ENCODE peak calls at places on chromosomes 6 and 20, in six cellular contexts. C is cardiac muscle cell, M is uterus, E is SW 1271, A is PC-9, D is PC-3. H is an unnamed sample.

GRCh38 chr6:3088446-3088845 is 20.2 kb downstream of the RIPK1 start:
- DNase-seq in M (peak), E (no peak), A (no peak), C (peak), D (no peak), H (no peak)

GRCh38 chr20:63979549-63980316 is at the start of gene SAMD10:
- DNase-seq in C (peak), A (peak), M (peak), D (peak), E (no peak), H (peak)

GRCh38 chr6:37804676-37805075 is 14.9 kb upstream of the ZFAND3 start:
- DNase-seq in D (no peak), C (no peak), M (no peak), A (no peak), E (no peak), H (no peak)

GRCh38 chr20:24906806-24907205 is 42.3 kb upstream of the CST7 start:
- DNase-seq in D (no peak), E (no peak), A (no peak), M (no peak), C (peak), H (no peak)

GRCh38 chr20:50455656-50456451 is 54.3 kb upstream of the PTPN1 start:
- DNase-seq in E (no peak), A (no peak), D (no peak), M (no peak), C (peak), H (no peak)

GRCh38 chr6:109302176-109302575 is 80.1 kb downstream of the CD164 start:
- DNase-seq in E (no peak), M (no peak), C (no peak), A (no peak), D (no peak), H (no peak)

GRCh38 chr20:10611357-10611756 is 62.4 kb downstream of the JAG1 start:
- DNase-seq in C (peak), E (no peak), D (peak), M (peak), A (no peak), H (peak)

GRCh38 chr6:15293674-15294073 is 47.8 kb downstream of the JARID2 start:
- DNase-seq in E (no peak), C (no peak), A (no peak), D (no peak), M (no peak), H (no peak)

GRCh38 chr20:4490595-4491280 is 231.0 kb upstream of the PRND start:
- DNase-seq in M (no peak), C (peak), D (peak), E (no peak), A (no peak), H (no peak)

GRCh38 chr20:37395921-37396519 is 50.1 kb downstream of the SRC start:
- DNase-seq in E (no peak), C (no peak), M (no peak), A (no peak), D (no peak), H (no peak)

GRCh38 chr6:44222987-44223470 is 366 bp upstream of the SLC29A1 start:
- DNase-seq in M (no peak), A (no peak), C (no peak), E (no peak), D (peak), H (no peak)

GRCh38 chr6:1773697-1774096 is 164.0 kb downstream of the FOXC1 start:
- DNase-seq in E (no peak), A (no peak), D (no peak), C (no peak), M (no peak), H (no peak)

GRCh38 chr20:57469418-57470211 is 55.3 kb downstream of the CTCFL start:
- DNase-seq in C (no peak), M (no peak), A (no peak), D (no peak), E (no peak), H (no peak)

GRCh38 chr6:165915022-165915770 is 252.2 kb upstream of the PDE10A start:
- DNase-seq in M (no peak), D (no peak), A (no peak), C (no peak), E (no peak), H (no peak)

GRCh38 chr20:51244496-51244895 is 221.6 kb upstream of the KCNG1 start:
- DNase-seq in A (no peak), D (no peak), E (no peak), M (no peak), C (no peak), H (no peak)

GRCh38 chr6:36523936-36524499 is 23.3 kb downstream of the STK38 start:
- DNase-seq in M (no peak), D (no peak), A (no peak), E (no peak), C (no peak), H (no peak)

GRCh38 chr20:48489656-48490055 is 338.1 kb downstream of the PREX1 start:
- DNase-seq in M (no peak), C (no peak), D (no peak), E (no peak), A (no peak), H (no peak)

GRCh38 chr20:47464380-47465101 is 37.1 kb upstream of the NCOA3 start:
- DNase-seq in C (peak), M (no peak), E (peak), D (peak), A (peak), H (peak)

GRCh38 chr6:158938811-158939254 is 61.2 kb downstream of the RSPH3 start:
- DNase-seq in A (no peak), C (peak), D (no peak), M (no peak), E (no peak), H (no peak)

GRCh38 chr6:5012531-5012930 is 8.7 kb upstream of the RPP40 start:
- DNase-seq in M (no peak), E (no peak), A (no peak), C (peak), D (no peak), H (no peak)

GRCh38 chr20:695165-695866 is 19.7 kb upstream of the SCRT2 start:
- DNase-seq in E (no peak), A (peak), M (no peak), C (no peak), D (no peak), H (no peak)

GRCh38 chr6:6407061-6407723 is 86.7 kb upstream of the F13A1 start:
- DNase-seq in A (no peak), M (no peak), D (no peak), E (no peak), C (no peak), H (no peak)

GRCh38 chr20:47181056-47181862 is 175.2 kb downstream of the ZMYND8 start:
- DNase-seq in D (peak), A (peak), M (no peak), C (peak), E (no peak), H (peak)

GRCh38 chr6:51350308-51350904 is 531.7 kb downstream of the TFAP2B start:
- DNase-seq in A (no peak), E (no peak), D (peak), M (no peak), C (no peak), H (no peak)

GRCh38 chr6:582370-582769 is 74.5 kb downstream of the HUS1B start:
- DNase-seq in A (no peak), C (no peak), D (no peak), E (no peak), M (no peak), H (no peak)

GRCh38 chr20:36548006-36548315 is 6.6 kb downstream of the MYL9 start:
- DNase-seq in E (no peak), D (no peak), C (no peak), A (no peak), M (no peak), H (no peak)

GRCh38 chr6:106750146-106750900 is 120.9 kb downstream of the QRSL1 start:
- DNase-seq in M (no peak), C (no peak), E (no peak), A (no peak), D (no peak), H (no peak)

GRCh38 chr6:69980624-69981023 is 114.3 kb downstream of the COL19A1 start:
- DNase-seq in M (no peak), E (no peak), D (no peak), C (no peak), A (no peak), H (no peak)

GRCh38 chr6:57221191-57221935 is 744 bp downstream of the RAB23 start:
- DNase-seq in E (peak), A (peak), C (peak), D (peak), M (peak), H (peak)

GRCh38 chr6:71410681-71411080 is 122.1 kb downstream of the OGFRL1 start:
- DNase-seq in D (no peak), A (no peak), E (no peak), M (no peak), C (no peak), H (no peak)

H was measured in HEK293T.